ENCODE peak calls at places on chromosomes 1 and 21, in four cellular contexts. R is AG04450, N is tibial nerve, F is HCT116. T is an unnamed sample.

GRCh38 chr1:180912801-180913616 is at the start of gene KIAA1614:
- DNase-seq in R (no peak), N (no peak), F (no peak), T (no peak)

GRCh38 chr1:67883069-67883468 is 49.8 kb upstream of the GNG12 start:
- DNase-seq in R (no peak), N (no peak), F (peak), T (peak)

GRCh38 chr1:20947409-20947808 is 160.3 kb upstream of the HP1BP3 start:
- DNase-seq in R (no peak), N (no peak), F (no peak), T (no peak)

GRCh38 chr21:42306366-42307035 is 8.7 kb downstream of the TFF3 start:
- DNase-seq in R (no peak), N (no peak), F (no peak), T (no peak)

GRCh38 chr1:219498666-219499065 is 114.2 kb downstream of the ZC3H11B start:
- DNase-seq in R (no peak), N (peak), F (no peak), T (no peak)

GRCh38 chr1:69994261-69994660 is 211.1 kb downstream of the LRRC40 start:
- DNase-seq in R (no peak), N (no peak), F (no peak), T (no peak)

GRCh38 chr1:65946960-65947359 is 154.3 kb downstream of the PDE4B start:
- DNase-seq in R (no peak), N (no peak), F (no peak), T (peak)

GRCh38 chr1:50831300-50832061 is 128.6 kb downstream of the FAF1 start:
- DNase-seq in R (no peak), N (no peak), F (no peak), T (no peak)

GRCh38 chr1:16226495-16227179 is 10.3 kb downstream of the CPLANE2 start:
- DNase-seq in R (no peak), N (no peak), F (no peak), T (no peak)

GRCh38 chr1:199529324-199529723 is 498.2 kb upstream of the NR5A2 start:
- DNase-seq in R (no peak), N (no peak), F (no peak), T (no peak)

GRCh38 chr1:55694297-55694696 is 479.1 kb upstream of the USP24 start:
- DNase-seq in R (no peak), N (no peak), F (no peak), T (no peak)

GRCh38 chr1:16396591-16396990 is 29.5 kb downstream of the SZRD1 start:
- DNase-seq in R (peak), N (no peak), F (no peak), T (peak)

GRCh38 chr1:7265771-7266371 is 480.6 kb downstream of the CAMTA1 start:
- DNase-seq in R (peak), N (no peak), F (peak), T (peak)

GRCh38 chr1:144101397-144102050 is 129.7 kb upstream of the FAM72C start:
- DNase-seq in R (no peak), N (peak), F (no peak), T (peak)

GRCh38 chr1:158053276-158053675 is 59.8 kb downstream of the KIRREL1 start:
- DNase-seq in R (no peak), N (no peak), F (no peak), T (no peak)

GRCh38 chr1:154466879-154467767 is 34.9 kb upstream of the TDRD10 start:
- DNase-seq in R (no peak), N (no peak), F (no peak), T (no peak)

GRCh38 chr1:111205724-111206070 is 5.3 kb upstream of the DENND2D start:
- DNase-seq in R (no peak), N (no peak), F (no peak), T (peak)

GRCh38 chr1:223137402-223138100 is 5.5 kb downstream of the TLR5 start:
- DNase-seq in R (no peak), N (peak), F (no peak), T (peak)

GRCh38 chr1:12113433-12114339 is 50.6 kb downstream of the TNFRSF8 start:
- DNase-seq in R (peak), N (no peak), F (no peak), T (peak)

GRCh38 chr1:92408825-92409224 is 77.9 kb downstream of the GFI1 start:
- DNase-seq in R (no peak), N (no peak), F (no peak), T (peak)

GRCh38 chr21:41677671-41678015 is 89.2 kb downstream of the RIPK4 start:
- DNase-seq in R (no peak), N (no peak), F (no peak), T (no peak)

GRCh38 chr21:41845310-41846032 is 33.7 kb downstream of the PRDM15 start:
- DNase-seq in R (no peak), N (no peak), F (no peak), T (no peak)

GRCh38 chr1:186183219-186183618 is 191.8 kb downstream of the TPR start:
- DNase-seq in R (no peak), N (peak), F (peak), T (peak)

GRCh38 chr1:232335261-232335660 is 294.7 kb downstream of the SIPA1L2 start:
- DNase-seq in R (no peak), N (no peak), F (no peak), T (no peak)

GRCh38 chr1:42335809-42336518 is 929 bp upstream of the FOXJ3 start:
- DNase-seq in R (no peak), N (no peak), F (no peak), T (peak)

GRCh38 chr1:32971576-32971975 is 7.0 kb upstream of the RNF19B start:
- DNase-seq in R (no peak), N (no peak), F (no peak), T (no peak)

GRCh38 chr1:27176954-27177353 is 22.0 kb upstream of the SLC9A1 start:
- DNase-seq in R (no peak), N (no peak), F (no peak), T (no peak)

GRCh38 chr1:203304919-203305808 is at the start of gene BTG2:
- DNase-seq in R (peak), N (peak), F (peak), T (peak)

GRCh38 chr1:68916227-68916853 is 419.5 kb upstream of the DEPDC1 start:
- DNase-seq in R (peak), N (peak), F (no peak), T (no peak)

GRCh38 chr1:31609512-31609911 is 8.0 kb upstream of the HCRTR1 start:
- DNase-seq in R (no peak), N (no peak), F (no peak), T (no peak)

GRCh38 chr1:14896381-14897079 is 257.0 kb upstream of the TMEM51 start:
- DNase-seq in R (no peak), N (no peak), F (no peak), T (no peak)

GRCh38 chr1:185434721-185435120 is 117.7 kb upstream of the IVNS1ABP start:
- DNase-seq in R (no peak), N (no peak), F (no peak), T (no peak)

GRCh38 chr1:25774921-25775774 is 24.8 kb upstream of the SELENON start:
- DNase-seq in R (no peak), N (no peak), F (no peak), T (no peak)

GRCh38 chr1:10830961-10831669 is 34.7 kb upstream of the CASZ1 start:
- DNase-seq in R (no peak), N (no peak), F (no peak), T (peak)

GRCh38 chr1:84687703-84688460 is 2.4 kb downstream of the SSX2IP start:
- DNase-seq in R (no peak), N (no peak), F (no peak), T (peak)

GRCh38 chr21:15496896-15497295 is 232.9 kb upstream of the USP25 start:
- DNase-seq in R (no peak), N (no peak), F (no peak), T (no peak)

GRCh38 chr1:186750250-186750649 is 70.0 kb upstream of the PTGS2 start:
- DNase-seq in R (no peak), N (no peak), F (no peak), T (no peak)

GRCh38 chr1:41418868-41419583 is 57.8 kb downstream of the FOXO6 start:
- DNase-seq in R (peak), N (peak), F (peak), T (peak)

GRCh38 chr1:88684482-88685238 is 587 bp downstream of the PKN2 start:
- DNase-seq in R (no peak), N (peak), F (peak), T (peak)
- TF ChIP-seq CTCF in R (no peak), N (no peak), F (peak), T (peak)

GRCh38 chr1:210373878-210374599 is 45.3 kb downstream of the HHAT start:
- DNase-seq in R (peak), N (peak), F (peak), T (peak)
- TF ChIP-seq CTCF in R (peak), N (peak), F (peak), T (peak)

DNA sequence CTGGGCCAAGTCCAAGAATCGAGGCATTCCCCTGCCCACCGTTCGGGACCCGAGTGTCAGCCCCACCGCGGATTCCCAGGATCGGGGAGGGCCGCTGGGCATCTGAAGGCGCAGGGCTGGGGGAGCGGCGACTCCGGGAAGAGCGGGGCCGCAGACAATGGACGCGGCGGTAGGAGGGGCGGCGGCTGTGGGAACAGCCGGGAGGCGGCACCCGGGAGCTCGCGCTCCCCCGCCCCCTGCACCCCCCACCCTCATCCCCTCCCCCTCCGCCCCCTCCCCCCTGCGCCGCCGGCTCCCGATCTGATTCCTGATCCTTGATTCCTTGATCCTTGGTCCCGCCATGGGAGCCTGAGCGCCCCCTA is at the start of gene VANGL2:
- DNase-seq in R (no peak), N (peak), F (no peak), T (no peak)
- TF ChIP-seq CTCF in R (no peak), N (no peak), F (no peak), T (no peak)

GRCh38 chr1:119582801-119583200 is 65.3 kb downstream of the ZNF697 start:
- DNase-seq in R (peak), N (peak), F (peak), T (peak)
- TF ChIP-seq CTCF in R (peak), N (peak), F (peak), T (peak)

GRCh38 chr1:6096243-6097116 is 50.8 kb downstream of the KCNAB2 start:
- DNase-seq in R (no peak), N (no peak), F (no peak), T (no peak)
- TF ChIP-seq CTCF in R (no peak), N (no peak), F (no peak), T (no peak)

GRCh38 chr1:109368464-109368863 is 29.3 kb downstream of the SORT1 start:
- DNase-seq in R (no peak), N (no peak), F (no peak), T (no peak)
- TF ChIP-seq CTCF in R (peak), N (no peak), F (no peak), T (peak)

DNA sequence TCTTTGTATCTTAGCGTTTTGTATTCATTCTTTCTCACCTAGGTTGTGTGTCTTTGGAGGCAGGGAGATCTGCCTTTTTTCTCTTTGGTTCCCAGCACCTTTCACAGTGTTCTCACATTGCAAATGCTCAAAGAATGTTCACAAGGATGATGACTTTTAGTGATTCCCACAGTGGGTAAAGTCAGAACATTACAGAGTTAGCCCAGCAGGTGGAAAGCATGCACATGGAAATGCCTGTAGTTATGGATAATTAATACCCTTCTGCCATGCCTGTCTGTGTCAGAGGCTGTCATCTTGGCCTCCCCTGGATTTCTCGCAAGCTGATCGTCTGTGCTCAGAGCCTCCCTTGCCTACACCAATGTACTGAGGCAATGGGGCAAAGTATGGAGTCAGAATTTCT is 458.9 kb downstream of the LMO4 start:
- DNase-seq in R (no peak), N (no peak), F (no peak), T (peak)
- TF ChIP-seq CTCF in R (peak), N (no peak), F (no peak), T (peak)

GRCh38 chr1:229984310-229984991 is 82.6 kb upstream of the GALNT2 start:
- DNase-seq in R (no peak), N (no peak), F (no peak), T (no peak)

GRCh38 chr1:229984992-229985985 is 81.7 kb upstream of the GALNT2 start:
- DNase-seq in R (no peak), N (no peak), F (no peak), T (no peak)

GRCh38 chr1:229986737-229987364 is 80.2 kb upstream of the GALNT2 start:
- DNase-seq in R (no peak), N (no peak), F (no peak), T (no peak)

GRCh38 chr1:229980009-229980408 is 87.0 kb upstream of the GALNT2 start:
- DNase-seq in R (no peak), N (no peak), F (no peak), T (no peak)

DNA sequence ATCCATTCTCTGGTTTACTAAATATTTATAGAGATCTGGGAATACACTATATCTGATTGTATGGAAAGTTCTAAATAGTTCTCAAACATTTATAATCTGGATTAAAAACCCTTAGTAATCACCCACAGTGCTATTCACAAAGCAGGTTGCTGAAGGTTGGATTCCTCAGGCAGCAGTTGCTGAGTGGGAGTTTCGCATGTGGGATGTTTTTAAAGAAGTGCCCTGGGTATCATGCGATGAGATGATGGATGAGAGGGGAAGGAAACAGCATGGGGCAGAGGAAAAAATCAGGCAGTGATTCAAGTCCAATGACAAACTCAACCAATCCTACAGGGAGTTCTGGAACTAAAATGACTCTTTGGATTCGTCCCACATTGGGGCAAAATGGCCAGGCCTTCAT is 85.3 kb upstream of the GALNT2 start:
- DNase-seq in R (no peak), N (no peak), F (no peak), T (no peak)
- TF ChIP-seq CTCF in R (no peak), N (no peak), F (no peak), T (no peak)

DNA sequence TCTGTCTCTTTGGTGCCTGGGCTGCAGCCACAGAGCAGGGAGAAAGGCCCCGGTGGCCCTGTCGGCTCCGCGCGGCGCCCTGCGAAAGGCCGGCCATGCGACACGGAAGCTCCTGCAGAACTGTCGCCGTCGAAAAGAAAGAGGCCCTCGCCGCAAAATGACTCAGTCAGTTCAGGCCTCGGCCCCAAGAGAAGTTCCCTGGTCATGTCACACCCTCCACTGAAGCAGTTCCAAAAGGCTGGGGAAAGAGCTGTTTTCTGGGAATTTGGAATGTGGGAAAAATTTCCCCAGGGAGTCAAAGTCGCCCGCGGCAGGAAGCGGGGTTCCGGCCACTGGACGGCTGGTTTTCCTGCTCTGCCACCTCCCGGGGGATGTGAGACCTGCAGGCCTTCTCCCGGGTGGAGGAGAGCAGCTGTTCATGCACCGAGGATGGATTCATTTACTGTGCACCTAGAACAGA is 115.8 kb upstream of the ZNF678 start:
- DNase-seq in R (no peak), N (no peak), F (no peak), T (no peak)
- TF ChIP-seq CTCF in R (peak), N (peak), F (peak), T (peak)